ENCODE peak calls at places on chromosomes 11 and 22, in eight cellular contexts. B is activated T-helper 1 cell treated with anti-CD3 and anti-CD28 coated beads, Interleukin-12 subunit alpha, Interleukin-12 subunit beta, Interleukin-2, Interleukin-4 antibody, amounts not matched to agents 30 ng/mL and 10 ng/mL and 1 ng/mL, durations not matched to agents 14 hours and 24 hours and 36 hours; T is HEK293T; Q is right atrium auricular region; C is HCEC 1CT; J is activated CD4-positive, alpha-beta T cell treated with anti-CD3 and anti-CD28 coated beads, Interleukin-2, amount 50 U/mL, for 4 hours; U is epithelial cell of esophagus; Y is ELR. A is an unnamed sample.

GRCh38 chr11:85406316-85406715 is 220.8 kb downstream of the DLG2 start:
- DNase-seq in J (no peak), Q (no peak), B (no peak), Y (no peak), T (no peak), C (no peak), U (no peak), A (no peak)

GRCh38 chr11:83292709-83293435 is 6.7 kb upstream of the CCDC90B start:
- DNase-seq in T (peak), U (peak), C (peak), Y (peak), B (peak), J (peak), Q (no peak), A (peak)

GRCh38 chr11:312092-312816 is 1.6 kb upstream of the IFITM1 start:
- DNase-seq in U (no peak), J (no peak), B (no peak), Y (no peak), Q (no peak), C (no peak), T (no peak), A (no peak)

GRCh38 chr22:22553735-22554134 is 5.3 kb downstream of the PRAME start:
- DNase-seq in B (no peak), Y (no peak), Q (no peak), U (no peak), J (no peak), T (no peak), C (no peak), A (no peak)

GRCh38 chr11:120273432-120273831 is 33.5 kb downstream of the POU2F3 start:
- DNase-seq in T (no peak), U (peak), Y (peak), B (no peak), J (no peak), Q (no peak), C (no peak), A (no peak)

GRCh38 chr22:22720201-22720723 is 75.8 kb downstream of the GGTLC2 start:
- DNase-seq in U (peak), J (peak), C (peak), Q (no peak), T (peak), Y (peak), B (no peak), A (no peak)

GRCh38 chr11:117809236-117810055 is 12.4 kb upstream of the DSCAML1 start:
- DNase-seq in C (no peak), J (no peak), B (no peak), Y (peak), T (peak), U (peak), Q (peak), A (no peak)

GRCh38 chr22:17769013-17769715 is 5.1 kb downstream of the BID start:
- DNase-seq in Q (no peak), C (no peak), Y (no peak), B (no peak), T (no peak), J (no peak), U (no peak), A (no peak)

GRCh38 chr22:30526656-30527055 is 19.9 kb downstream of the SEC14L6 start:
- DNase-seq in B (no peak), Q (no peak), C (no peak), Y (no peak), U (no peak), J (no peak), T (no peak), A (no peak)

GRCh38 chr11:67997460-67997921 is 6.4 kb downstream of the UNC93B1 start:
- DNase-seq in J (no peak), Q (no peak), Y (no peak), U (no peak), C (no peak), T (no peak), B (no peak), A (no peak)

GRCh38 chr11:117126223-117126965 is 17.7 kb upstream of the PAFAH1B2 start:
- DNase-seq in Q (no peak), C (no peak), Y (no peak), J (no peak), B (no peak), U (no peak), T (no peak), A (no peak)

GRCh38 chr11:119461250-119461963 is 38.4 kb upstream of the THY1 start:
- DNase-seq in U (no peak), C (peak), B (no peak), Q (no peak), T (no peak), J (no peak), Y (no peak), A (no peak)

GRCh38 chr11:118996926-118997626 is 862 bp upstream of the CENATAC start:
- DNase-seq in U (peak), T (peak), Q (no peak), B (peak), C (peak), J (peak), Y (peak), A (no peak)

GRCh38 chr22:46287873-46288751 is 8.6 kb upstream of the GTSE1 start:
- DNase-seq in Q (no peak), C (no peak), Y (no peak), J (no peak), T (no peak), U (no peak), B (peak), A (no peak)

GRCh38 chr11:67312187-67313021 is 9.1 kb downstream of the SSH3 start:
- DNase-seq in T (peak), C (no peak), Q (no peak), Y (no peak), B (no peak), U (peak), J (peak), A (peak)

GRCh38 chr11:73585834-73586575 is 11.9 kb downstream of the FAM168A start:
- DNase-seq in B (no peak), Y (peak), C (peak), Q (no peak), U (peak), T (no peak), J (no peak), A (no peak)

GRCh38 chr22:48926663-48927062 is 901.0 kb downstream of the BRD1 start:
- DNase-seq in C (no peak), Y (no peak), B (no peak), T (no peak), Q (peak), J (no peak), U (no peak), A (no peak)

GRCh38 chr11:36077886-36078685 is 134.2 kb downstream of the LDLRAD3 start:
- DNase-seq in J (no peak), Y (peak), B (no peak), C (peak), Q (no peak), U (peak), T (no peak), A (no peak)

GRCh38 chr22:44913198-44913983 is 96.4 kb downstream of the PHF21B start:
- DNase-seq in Q (no peak), Y (no peak), J (no peak), T (no peak), B (no peak), C (no peak), U (no peak), A (no peak)

GRCh38 chr22:39898997-39899396 is 1.9 kb upstream of the GRAP2 start:
- DNase-seq in Q (no peak), J (no peak), B (no peak), Y (no peak), C (no peak), U (no peak), T (no peak), A (no peak)

GRCh38 chr22:20568502-20569058 is 61.2 kb downstream of the MED15 start:
- DNase-seq in U (no peak), Y (no peak), T (no peak), C (no peak), J (no peak), Q (no peak), B (no peak), A (no peak)

A was measured in LNCaP clone FGC.